ENCODE peak calls at places on chromosome 11, in four cellular contexts. L is nephron progenitor cell; R is A549; X is CD8-positive, alpha-beta T cell. Y is an unnamed sample.

GRCh38 chr11:28153586-28153985 is 45.4 kb downstream of the METTL15 start:
- DNase-seq in R (no peak), L (no peak), X (no peak), Y (no peak)

GRCh38 chr11:35293034-35293433 is 126.3 kb downstream of the SLC1A2 start:
- DNase-seq in X (no peak), R (no peak), L (no peak), Y (no peak)

GRCh38 chr11:44110231-44110679 is 14.8 kb downstream of the EXT2 start:
- DNase-seq in L (peak), R (peak), X (peak), Y (peak)

GRCh38 chr11:72624496-72625201 is 49.6 kb downstream of the PDE2A start:
- DNase-seq in L (no peak), X (no peak), R (no peak), Y (no peak)

GRCh38 chr11:11786234-11786633 is 55.5 kb upstream of the USP47 start:
- DNase-seq in R (no peak), L (no peak), X (no peak), Y (no peak)

GRCh38 chr11:3178349-3178748 is 13.2 kb upstream of the OSBPL5 start:
- DNase-seq in R (no peak), L (no peak), X (no peak), Y (no peak)

GRCh38 chr11:65700377-65700776 is 11.7 kb upstream of the KAT5 start:
- DNase-seq in X (no peak), L (no peak), R (no peak), Y (no peak)

GRCh38 chr11:129743029-129743846 is 72.4 kb upstream of the TMEM45B start:
- DNase-seq in X (no peak), L (no peak), R (no peak), Y (no peak)

GRCh38 chr11:94129505-94130335 is 1.1 kb downstream of the PANX1 start:
- DNase-seq in L (no peak), R (no peak), X (no peak), Y (no peak)

GRCh38 chr11:33135768-33136443 is 25.4 kb downstream of the CSTF3 start:
- DNase-seq in X (no peak), L (no peak), R (no peak), Y (no peak)

GRCh38 chr11:76768091-76769047 is 14.8 kb upstream of the TSKU start:
- DNase-seq in L (no peak), R (no peak), X (no peak), Y (no peak)

GRCh38 chr11:18578975-18579598 is 9.4 kb downstream of the UEVLD start:
- DNase-seq in L (no peak), R (peak), X (no peak), Y (peak)

GRCh38 chr11:6603287-6604080 is at the start of the genes ILK and RRP8:
- DNase-seq in X (peak), R (peak), L (peak), Y (peak)

GRCh38 chr11:119218141-119218878 is 12.2 kb downstream of the CBL start:
- DNase-seq in R (peak), L (no peak), X (no peak), Y (no peak)

GRCh38 chr11:112174789-112175595 is at the start of gene BCO2:
- DNase-seq in R (peak), L (peak), X (peak), Y (peak)

GRCh38 chr11:14190992-14191773 is 167.8 kb downstream of the RRAS2 start:
- DNase-seq in L (no peak), R (no peak), X (no peak), Y (no peak)

GRCh38 chr11:125279680-125280079 is 115.1 kb downstream of the PKNOX2 start:
- DNase-seq in X (no peak), R (no peak), L (no peak), Y (no peak)

DNA sequence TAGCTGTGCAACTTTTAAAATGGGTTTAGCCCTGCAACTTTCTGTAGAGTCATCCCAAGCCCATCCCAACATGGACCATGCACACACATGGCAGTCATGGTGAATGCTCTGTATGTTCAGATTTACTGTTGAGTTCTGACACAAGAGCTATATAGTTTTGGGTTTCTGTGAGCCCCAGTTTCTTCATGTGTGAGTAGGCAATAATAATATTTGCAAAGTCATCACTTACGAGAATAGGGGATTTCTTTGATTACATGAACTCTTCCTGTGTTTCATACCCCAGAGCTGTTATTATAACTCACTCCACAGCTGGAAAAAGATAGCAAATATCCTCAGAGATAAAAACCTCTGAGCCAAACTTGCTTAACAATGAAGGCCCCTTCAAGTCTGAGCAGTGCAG is 768.0 kb upstream of the API5 start:
- DNase-seq in R (no peak), L (no peak), X (no peak), Y (no peak)
- TF ChIP-seq CTCF in R (no peak), L (no peak), X (no peak), Y (no peak)

GRCh38 chr11:92531051-92531747 is 306.6 kb downstream of the FAT3 start:
- DNase-seq in X (no peak), L (no peak), R (no peak), Y (no peak)
- TF ChIP-seq CTCF in X (no peak), L (no peak), R (no peak), Y (no peak)

GRCh38 chr11:15849265-15849664 is 507.1 kb downstream of the SOX6 start:
- DNase-seq in R (no peak), X (no peak), L (no peak), Y (no peak)

GRCh38 chr11:15854245-15854644 is 502.1 kb downstream of the SOX6 start:
- DNase-seq in R (no peak), X (no peak), L (no peak), Y (no peak)

GRCh38 chr11:15848769-15849168 is 507.6 kb downstream of the SOX6 start:
- DNase-seq in R (no peak), L (no peak), X (no peak), Y (no peak)

GRCh38 chr11:15850992-15851615 is 505.2 kb downstream of the SOX6 start:
- DNase-seq in X (no peak), L (no peak), R (no peak), Y (no peak)

DNA sequence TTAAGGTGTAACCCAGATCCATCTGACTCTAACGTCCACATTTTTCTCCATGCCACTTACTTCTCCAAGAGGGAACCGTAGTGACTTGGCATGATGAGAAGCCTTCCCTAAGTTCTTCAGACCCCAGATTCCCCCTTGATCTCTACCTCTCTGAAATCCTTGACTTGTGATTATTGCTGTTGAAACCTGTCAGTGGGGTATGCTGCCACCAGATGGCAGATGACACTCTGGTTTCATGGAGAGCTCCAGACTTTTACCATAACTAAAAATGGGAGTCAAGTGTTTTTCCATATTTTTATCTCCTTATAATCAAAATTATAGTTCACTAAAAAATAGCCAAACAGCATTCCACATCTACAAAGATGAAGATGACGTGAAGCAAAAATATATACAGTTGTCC is 504.2 kb downstream of the SOX6 start:
- DNase-seq in R (no peak), X (no peak), L (peak), Y (no peak)
- TF ChIP-seq CTCF in R (peak), X (no peak), L (peak), Y (peak)

GRCh38 chr11:86798988-86799387 is 1.4 kb upstream of the PRSS23 start:
- DNase-seq in L (no peak), X (no peak), R (no peak), Y (no peak)

GRCh38 chr11:86800956-86801264 is 568 bp downstream of the PRSS23 start:
- DNase-seq in X (no peak), L (no peak), R (no peak), Y (no peak)

GRCh38 chr11:86800076-86800955 is at the start of gene PRSS23:
- DNase-seq in X (no peak), R (peak), L (peak), Y (peak)

GRCh38 chr11:86802146-86802545 is 1.8 kb downstream of the PRSS23 start:
- DNase-seq in X (no peak), L (no peak), R (no peak), Y (no peak)

DNA sequence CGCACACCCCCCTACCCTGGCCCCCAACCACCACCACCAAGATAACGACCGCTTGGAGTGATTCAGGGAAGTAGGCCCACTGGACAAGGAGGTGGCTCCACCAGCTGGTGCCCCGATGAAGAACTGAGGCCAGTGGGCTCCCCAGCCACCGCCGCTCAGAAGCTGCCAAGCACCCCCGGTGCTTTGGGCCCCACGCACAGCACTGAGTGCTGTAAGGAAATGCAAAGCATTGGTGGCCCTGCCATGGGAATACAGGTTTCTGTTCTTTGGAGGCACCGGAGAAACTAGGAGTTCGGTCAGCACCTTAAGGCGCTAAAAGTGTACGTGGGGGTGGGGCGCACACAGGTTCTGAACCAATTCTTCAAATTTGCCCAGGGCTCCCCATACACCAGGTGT is 664 bp upstream of the PRSS23 start:
- DNase-seq in L (no peak), R (no peak), X (no peak), Y (no peak)
- TF ChIP-seq CTCF in L (no peak), R (peak), X (no peak), Y (no peak)

DNA sequence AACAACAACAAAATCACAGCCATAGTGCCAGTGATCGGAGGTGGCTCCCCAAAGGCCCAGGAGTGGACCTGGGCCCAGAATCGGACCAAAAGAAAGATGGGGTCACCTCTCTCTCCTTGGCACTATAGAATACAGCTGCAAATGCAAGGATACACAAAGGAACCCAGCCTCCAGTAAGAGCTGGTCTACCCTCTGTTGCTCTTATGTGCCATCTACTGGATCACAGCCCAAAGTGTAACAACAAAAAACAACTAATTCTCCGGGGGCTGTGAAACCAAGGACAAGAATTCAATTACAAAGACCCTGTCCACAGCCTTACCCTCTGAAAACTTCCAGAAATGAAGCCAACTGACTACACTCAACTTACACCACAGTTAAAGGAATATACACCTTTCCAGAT is 21.6 kb downstream of the OR8G5 start:
- DNase-seq in R (no peak), L (no peak), X (no peak), Y (no peak)
- TF ChIP-seq CTCF in R (no peak), L (no peak), X (no peak), Y (no peak)

GRCh38 chr11:107741044-107741823 is 29.4 kb upstream of the SLN start:
- DNase-seq in L (no peak), R (no peak), X (no peak), Y (peak)
- TF ChIP-seq CTCF in L (peak), R (peak), X (no peak), Y (peak)

GRCh38 chr11:132100583-132100982 is 730.2 kb downstream of the NTM start:
- DNase-seq in X (no peak), R (no peak), L (no peak), Y (no peak)

GRCh38 chr11:132103006-132103405 is 732.6 kb downstream of the NTM start:
- DNase-seq in R (no peak), X (no peak), L (no peak), Y (no peak)

GRCh38 chr11:132095230-132096165 is 725.1 kb downstream of the NTM start:
- DNase-seq in R (no peak), X (no peak), L (peak), Y (no peak)

GRCh38 chr11:132101861-132102260 is 731.4 kb downstream of the NTM start:
- DNase-seq in X (no peak), L (no peak), R (no peak), Y (no peak)

DNA sequence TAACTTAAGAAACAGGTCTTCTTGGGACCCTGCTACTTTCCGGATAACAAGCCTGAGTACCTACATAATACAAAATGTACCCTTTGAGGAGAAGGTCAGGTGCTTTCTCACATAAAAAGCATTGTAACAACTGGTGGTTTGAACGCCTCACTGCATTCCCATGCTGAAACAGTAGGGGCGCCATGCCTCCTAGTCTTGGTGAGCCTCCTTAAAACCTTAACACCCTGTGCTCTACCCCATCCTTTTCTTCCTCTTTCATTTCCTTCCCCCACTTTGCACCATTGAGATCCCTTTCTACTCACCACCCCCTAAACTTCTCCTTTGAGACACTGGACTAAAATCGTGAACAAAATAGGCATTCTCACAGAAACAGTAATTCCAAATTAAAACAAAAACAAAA is 729.3 kb downstream of the NTM start:
- DNase-seq in X (no peak), L (peak), R (no peak), Y (peak)
- TF ChIP-seq CTCF in X (no peak), L (peak), R (no peak), Y (peak)

GRCh38 chr11:59102259-59102765 is 4.7 kb upstream of the FAM111B start:
- DNase-seq in L (peak), R (peak), X (peak), Y (peak)
- TF ChIP-seq CTCF in L (peak), R (peak), X (no peak), Y (peak)

Y was measured in GM13976.